ENCODE peak calls at places on chromosomes 13 and 19, in six cellular contexts. G is gastrocnemius medialis; O is left ventricle myocardium inferior; W is CD4-positive, alpha-beta T cell; V is breast epithelium; P is brain microvascular endothelial cell. F is an unnamed sample.

GRCh38 chr13:70171151-70171550 is 62.9 kb upstream of the KLHL1 start:
- DNase-seq in P (no peak), V (no peak), W (no peak), O (no peak), G (no peak), F (no peak)

GRCh38 chr13:101576977-101577376 is 124.5 kb downstream of the ITGBL1 start:
- DNase-seq in O (no peak), W (no peak), G (no peak), P (no peak), V (no peak), F (no peak)

GRCh38 chr19:29540128-29540527 is 14.3 kb downstream of the VSTM2B start:
- DNase-seq in G (no peak), P (no peak), O (no peak), W (peak), V (no peak), F (peak)

GRCh38 chr19:28425431-28425931 is 787.5 kb downstream of the UQCRFS1 start:
- DNase-seq in V (no peak), G (no peak), P (peak), W (no peak), O (no peak), F (no peak)

GRCh38 chr19:23777216-23777615 is 18.5 kb upstream of the ZNF681 start:
- DNase-seq in V (no peak), G (no peak), O (no peak), W (no peak), P (no peak), F (no peak)

GRCh38 chr19:43812689-43813088 is 10.4 kb upstream of the LYPD5 start:
- DNase-seq in O (no peak), V (no peak), G (no peak), P (no peak), W (no peak), F (no peak)

GRCh38 chr19:41224632-41225031 is 5.6 kb downstream of the AXL start:
- DNase-seq in O (no peak), W (no peak), P (no peak), V (no peak), G (no peak), F (no peak)

GRCh38 chr19:47598407-47599349 is 10.3 kb upstream of the BICRA start:
- DNase-seq in O (no peak), W (no peak), V (no peak), P (peak), G (peak), F (no peak)

GRCh38 chr19:30564551-30565011 is 192.4 kb downstream of the ZNF536 start:
- DNase-seq in W (no peak), P (no peak), O (no peak), V (no peak), G (no peak), F (no peak)

GRCh38 chr13:30559274-30559673 is 58.4 kb upstream of the USPL1 start:
- DNase-seq in P (no peak), W (no peak), O (no peak), G (no peak), V (no peak), F (no peak)

GRCh38 chr13:30763786-30764440 is 28.6 kb downstream of the ALOX5AP start:
- DNase-seq in V (no peak), W (no peak), P (no peak), O (no peak), G (no peak), F (no peak)

GRCh38 chr19:56748443-56748842 is 76.9 kb upstream of the ZNF835 start:
- DNase-seq in V (no peak), O (no peak), G (no peak), W (no peak), P (peak), F (no peak)

GRCh38 chr13:23427342-23428182 is 5.9 kb downstream of the SACS start:
- DNase-seq in W (no peak), P (peak), O (no peak), V (no peak), G (no peak), F (no peak)

GRCh38 chr19:18798384-18799352 is 7.6 kb upstream of the COMP start:
- DNase-seq in P (no peak), O (no peak), W (no peak), V (no peak), G (no peak), F (no peak)

GRCh38 chr13:100131863-100132574 is 43.1 kb downstream of the PCCA start:
- DNase-seq in W (no peak), G (no peak), O (no peak), P (peak), V (no peak), F (no peak)

GRCh38 chr19:18167975-18168645 is 5.5 kb upstream of the IFI30 start:
- DNase-seq in W (peak), V (no peak), G (peak), P (peak), O (peak), F (peak)

GRCh38 chr13:35496761-35497386 is 20.4 kb upstream of the MAB21L1 start:
- DNase-seq in W (no peak), O (no peak), V (no peak), P (no peak), G (no peak), F (no peak)

GRCh38 chr19:34345934-34346333 is 19.1 kb upstream of the GPI start:
- DNase-seq in W (peak), O (peak), P (peak), V (no peak), G (peak), F (peak)

GRCh38 chr13:79160818-79161217 is 245.2 kb downstream of the RBM26 start:
- DNase-seq in P (no peak), W (no peak), G (no peak), O (no peak), V (no peak), F (no peak)

GRCh38 chr19:31096047-31096446 is 253.2 kb downstream of the TSHZ3 start:
- DNase-seq in P (no peak), V (no peak), W (no peak), G (peak), O (no peak), F (no peak)

GRCh38 chr19:55158848-55159793 is 1.6 kb upstream of the TNNI3 start:
- DNase-seq in P (peak), W (no peak), G (peak), O (peak), V (no peak), F (no peak)

GRCh38 chr19:55157064-55157908 is at the start of gene TNNI3:
- DNase-seq in G (peak), P (no peak), O (peak), W (no peak), V (no peak), F (no peak)

GRCh38 chr19:55158423-55158822 is 891 bp upstream of the TNNI3 start:
- DNase-seq in P (no peak), W (no peak), O (no peak), V (no peak), G (no peak), F (no peak)

GRCh38 chr19:55153652-55154264 is 3.8 kb downstream of the TNNI3 start:
- DNase-seq in P (no peak), O (no peak), W (no peak), G (no peak), V (no peak), F (no peak)

GRCh38 chr19:55156202-55157063 is 1.1 kb downstream of the TNNI3 start:
- DNase-seq in G (peak), V (no peak), P (peak), W (peak), O (peak), F (no peak)
- H3K27ac ChIP-seq in G (no peak), V (no peak), P (no peak), W (no peak), O (peak), F (no peak)

GRCh38 chr13:55199132-55199531 is 1941.6 kb upstream of the PRR20A start:
- DNase-seq in P (no peak), V (no peak), G (no peak), O (no peak), W (no peak), F (no peak)
- TF ChIP-seq CTCF in P (no peak), V (no peak), G (no peak), O (no peak), W (no peak), F (no peak)

GRCh38 chr13:105441406-105441805 is 1094.1 kb downstream of the EFNB2 start:
- DNase-seq in G (no peak), V (no peak), P (no peak), W (no peak), O (no peak), F (no peak)

GRCh38 chr13:105445793-105446192 is 1089.7 kb downstream of the EFNB2 start:
- DNase-seq in W (no peak), G (no peak), O (no peak), V (no peak), P (no peak), F (no peak)

GRCh38 chr13:105442941-105443340 is 1092.5 kb downstream of the EFNB2 start:
- DNase-seq in P (peak), G (no peak), W (no peak), O (no peak), V (no peak), F (no peak)

GRCh38 chr13:105446197-105446596 is 1089.3 kb downstream of the EFNB2 start:
- DNase-seq in P (peak), G (no peak), V (no peak), O (no peak), W (no peak), F (no peak)

DNA sequence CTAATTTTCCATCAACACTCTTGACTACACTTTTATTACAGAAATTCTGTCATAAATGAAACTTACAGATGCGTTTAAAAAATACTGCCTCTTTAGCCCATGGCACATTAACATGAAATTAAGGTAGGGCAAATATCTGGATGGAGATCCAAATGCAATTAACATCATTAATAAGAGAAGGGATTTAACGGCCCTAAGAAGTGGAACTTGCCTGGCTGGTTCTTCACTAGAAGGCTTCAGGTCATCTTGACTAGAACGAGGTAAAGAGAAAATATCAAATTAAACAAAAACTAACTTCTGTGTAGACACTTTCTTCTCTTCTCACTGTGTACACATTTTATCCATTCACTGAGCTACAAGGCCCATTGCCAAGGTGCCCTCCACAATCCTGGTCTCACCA is 1093.4 kb downstream of the EFNB2 start:
- DNase-seq in G (no peak), V (no peak), O (no peak), P (no peak), W (no peak), F (no peak)
- H3K27ac ChIP-seq in G (no peak), V (peak), O (no peak), P (peak), W (no peak), F (no peak)

GRCh38 chr13:113763961-113764792 is 5.2 kb downstream of the TMEM255B start:
- DNase-seq in W (no peak), G (no peak), P (no peak), O (no peak), V (peak), F (no peak)

GRCh38 chr13:113766035-113766800 is 7.2 kb downstream of the TMEM255B start:
- DNase-seq in O (no peak), V (no peak), G (no peak), W (no peak), P (no peak), F (no peak)

GRCh38 chr13:113763254-113763653 is 4.2 kb downstream of the TMEM255B start:
- DNase-seq in G (no peak), P (no peak), V (no peak), O (no peak), W (no peak), F (no peak)

GRCh38 chr13:113765241-113765910 is 6.3 kb downstream of the TMEM255B start:
- DNase-seq in V (no peak), W (no peak), G (no peak), O (no peak), P (no peak), F (no peak)

DNA sequence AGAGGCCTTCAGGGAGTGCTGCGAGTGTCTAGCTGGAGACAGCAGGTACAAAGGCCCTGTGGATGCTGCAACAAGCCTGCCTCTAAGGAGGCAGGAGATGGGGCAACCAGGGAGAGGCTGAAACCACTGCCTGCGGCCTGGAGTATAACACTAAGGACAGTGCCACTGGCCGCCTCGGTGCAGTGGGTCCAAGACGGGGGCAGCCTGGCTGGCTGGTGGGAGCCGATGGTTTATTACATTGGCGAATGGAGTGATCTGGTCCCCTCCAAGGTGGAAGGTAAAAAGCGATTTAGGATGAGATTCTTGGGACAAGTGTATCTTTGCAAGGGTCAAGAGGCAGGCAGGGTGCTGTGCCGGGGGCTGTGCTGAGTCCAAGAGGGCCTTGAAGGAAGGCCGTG is 5.8 kb downstream of the TMEM255B start:
- DNase-seq in P (no peak), G (no peak), V (peak), W (no peak), O (no peak), F (no peak)
- TF ChIP-seq CTCF in P (no peak), G (no peak), V (no peak), W (no peak), O (no peak), F (no peak)

F was measured in dorsolateral prefrontal cortex.